ENCODE peak calls at places on chromosomes 16 and 17, in seven cellular contexts. I is pancreas; U is DND-41; S is A549; B is CD4-positive, alpha-beta memory T cell; Q is heart right ventricle; N is RWPE1. Z is an unnamed sample.
A peak's percentile ranks its signal among the peaks of the same experiment; 100 is the strongest.

GRCh38 chr17:81171941-81172340 is 5.9 kb upstream of the AATK start:
- DNase-seq in I (no peak), U (no peak), S (no peak), B (no peak), Q (no peak), N (no peak), Z (no peak)

GRCh38 chr16:57234707-57235092 is 10.4 kb upstream of the ARL2BP start:
- DNase-seq in I (no peak), U (no peak), S (no peak), B (no peak), Q (no peak), N (no peak), Z (no peak)

GRCh38 chr17:15233022-15233805 is 31.9 kb downstream of the PMP22 start:
- DNase-seq in I (no peak), U (no peak), S (peak; percentile 57), B (no peak), Q (no peak), N (peak; percentile 42), Z (no peak)

GRCh38 chr16:25018972-25019617 is 3.9 kb upstream of the ARHGAP17 start:
- DNase-seq in I (no peak), U (no peak), S (no peak), B (no peak), Q (no peak), N (no peak), Z (no peak)

GRCh38 chr16:4693956-4694663 is 748 bp downstream of the NUDT16L1 start:
- DNase-seq in I (peak; percentile 71), U (peak; percentile 55), S (no peak), B (peak; percentile 65), Q (no peak), N (peak; percentile 36), Z (no peak)

GRCh38 chr17:60392845-60393702 is 1.1 kb upstream of the USP32 start:
- DNase-seq in I (no peak), U (peak; percentile 53), S (peak; percentile 60), B (peak; percentile 28), Q (peak; percentile 41), N (peak; percentile 21), Z (no peak)

GRCh38 chr16:58243528-58244004 is 45.7 kb upstream of the CSNK2A2 start:
- DNase-seq in I (no peak), U (no peak), S (no peak), B (no peak), Q (no peak), N (peak; percentile 46), Z (no peak)

GRCh38 chr17:44220211-44221071 is 966 bp upstream of the UBTF start:
- DNase-seq in I (peak; percentile 81), U (peak; percentile 59), S (peak; percentile 64), B (peak; percentile 74), Q (peak; percentile 43), N (peak; percentile 38), Z (peak; percentile 46)

GRCh38 chr17:47352848-47353247 is 29.1 kb downstream of the EFCAB13 start:
- DNase-seq in I (no peak), U (no peak), S (no peak), B (no peak), Q (no peak), N (no peak), Z (no peak)

GRCh38 chr16:69672315-69672997 is 53.9 kb downstream of the NQO1 start:
- DNase-seq in I (no peak), U (no peak), S (no peak), B (no peak), Q (no peak), N (no peak), Z (no peak)
- H3K27ac ChIP-seq in I (no peak overlapping the region), U (no peak overlapping the region), S (no peak overlapping the region), B (no peak overlapping the region), Q (no peak overlapping the region), N (no peak overlapping the region), Z (no peak overlapping the region)

GRCh38 chr17:1638624-1639300 is 6.8 kb downstream of the SCARF1 start:
- DNase-seq in I (no peak), U (no peak), S (no peak), B (no peak), Q (no peak), N (no peak), Z (no peak)
- H3K27ac ChIP-seq in I (no peak overlapping the region), U (no peak overlapping the region), S (no peak overlapping the region), B (no peak overlapping the region), Q (no peak overlapping the region), N (no peak overlapping the region), Z (no peak overlapping the region)

DNA sequence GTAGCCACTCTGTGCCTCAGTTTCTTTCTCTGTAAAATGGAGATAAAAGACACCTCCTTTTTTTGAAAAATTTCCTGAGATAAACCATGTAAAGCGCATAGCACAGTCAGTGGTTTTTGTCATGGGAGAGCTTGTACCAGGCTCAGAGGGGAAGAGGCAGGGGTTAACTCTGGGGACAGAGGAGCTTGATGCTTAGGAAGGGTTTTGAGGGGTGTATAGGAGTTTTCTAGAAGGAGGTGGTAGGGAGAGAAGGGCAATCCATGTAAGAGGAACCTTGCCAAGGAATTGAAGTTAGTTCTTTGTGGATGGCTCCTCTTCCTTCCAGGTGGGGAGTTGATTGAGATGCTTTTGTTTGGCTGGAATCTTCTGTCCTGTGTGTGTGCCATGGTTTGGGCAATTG is 131.9 kb upstream of the GSE1 start:
- DNase-seq in I (no peak), U (no peak), S (no peak), B (no peak), Q (no peak), N (no peak), Z (no peak)
- H3K27ac ChIP-seq in I (no peak overlapping the region), U (no peak overlapping the region), S (no peak overlapping the region), B (no peak overlapping the region), Q (no peak overlapping the region), N (no peak overlapping the region), Z (no peak overlapping the region)

GRCh38 chr16:30120340-30121105 is 2.5 kb downstream of the MAPK3 start:
- DNase-seq in I (no peak), U (no peak), S (no peak), B (no peak), Q (no peak), N (no peak), Z (no peak)

GRCh38 chr16:30119428-30119827 is 3.6 kb downstream of the MAPK3 start:
- DNase-seq in I (no peak), U (no peak), S (no peak), B (no peak), Q (no peak), N (no peak), Z (no peak)

GRCh38 chr16:30115238-30115637 is 1.9 kb upstream of the GDPD3 start:
- DNase-seq in I (no peak), U (no peak), S (no peak), B (no peak), Q (no peak), N (no peak), Z (no peak)

GRCh38 chr16:30116291-30117207 is 3.2 kb upstream of the GDPD3 start:
- DNase-seq in I (no peak), U (no peak), S (no peak), B (no peak), Q (no peak), N (no peak), Z (no peak)

DNA sequence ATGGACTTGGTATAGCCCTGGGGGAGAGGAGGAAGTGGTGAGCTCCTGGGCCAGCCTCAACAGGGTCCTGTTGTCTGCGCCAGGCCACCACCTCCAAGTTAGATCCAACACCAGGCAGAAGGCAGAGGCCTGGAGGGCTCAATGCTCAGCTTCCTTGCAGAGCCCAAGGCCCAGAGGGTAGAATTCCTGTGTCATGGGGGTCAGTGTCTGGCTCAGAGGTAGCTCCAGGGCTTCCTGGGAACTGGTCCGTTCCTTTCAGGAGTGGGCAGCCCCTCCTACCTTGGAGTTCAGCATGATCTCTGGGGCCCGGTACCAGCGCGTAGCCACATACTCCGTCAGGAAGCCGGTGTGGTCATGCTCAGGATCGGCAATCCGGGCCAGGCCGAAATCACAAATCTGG is 4.4 kb upstream of the GDPD3 start:
- DNase-seq in I (no peak), U (no peak), S (no peak), B (no peak), Q (no peak), N (no peak), Z (no peak)
- H3K27ac ChIP-seq in I (no peak overlapping the region), U (no peak overlapping the region), S (no peak overlapping the region), B (no peak overlapping the region), Q (no peak overlapping the region), N (no peak overlapping the region), Z (no peak overlapping the region)